ENCODE peak calls at places on chromosomes 16 and 17, in four cellular contexts. G, S, Z and H are unnamed samples.

GRCh38 chr16:85309656-85310587 is 197.7 kb upstream of the CIBAR2 start:
- DNase-seq in G (no peak), Z (no peak), S (peak; percentile 81), H (peak; percentile 86)

GRCh38 chr17:9487406-9487805 is 88.2 kb downstream of the STX8 start:
- DNase-seq in S (no peak), Z (no peak), G (no peak), H (no peak)

GRCh38 chr17:77312786-77313599 is 172.2 kb downstream of the SEC14L1 start:
- DNase-seq in Z (no peak), S (no peak), G (no peak), H (peak; percentile 63)

GRCh38 chr17:45305532-45306087 is 11.2 kb downstream of the MAP3K14 start:
- DNase-seq in G (no peak), Z (no peak), S (no peak), H (no peak)

GRCh38 chr17:50117202-50118040 is 12.5 kb downstream of the SAMD14 start:
- DNase-seq in Z (peak; percentile 90), G (no peak), S (peak; percentile 97), H (peak; percentile 93)

GRCh38 chr16:59201160-59201559 is 467.0 kb upstream of the GOT2 start:
- DNase-seq in G (no peak), Z (no peak), S (no peak), H (no peak)

GRCh38 chr16:48126801-48127644 is 28.8 kb downstream of the ABCC12 start:
- DNase-seq in S (peak; percentile 58), Z (peak; percentile 5), G (no peak), H (no peak)

GRCh38 chr17:78372811-78373210 is 5.6 kb upstream of the PGS1 start:
- DNase-seq in S (peak; percentile 56), Z (no peak), G (no peak), H (no peak)

GRCh38 chr16:50593410-50594139 is 45.4 kb downstream of the NKD1 start:
- DNase-seq in S (peak; percentile 88), Z (peak; percentile 70), G (no peak), H (peak; percentile 92)

GRCh38 chr17:28563475-28563874 is 7.8 kb downstream of the PIGS start:
- DNase-seq in Z (peak; percentile 74), S (no peak), G (no peak), H (no peak)

GRCh38 chr17:80018917-80019651 is 16.6 kb downstream of the TBC1D16 start:
- DNase-seq in Z (no peak), G (no peak), S (no peak), H (no peak)

GRCh38 chr17:61461967-61462733 is 9.9 kb downstream of the TBX4 start:
- DNase-seq in G (no peak), S (peak; percentile 82), Z (no peak), H (peak; percentile 77)

GRCh38 chr17:61459968-61460718 is 7.9 kb downstream of the TBX4 start:
- DNase-seq in G (no peak), S (peak; percentile 40), Z (no peak), H (no peak)

GRCh38 chr17:61462734-61463067 is 10.5 kb downstream of the TBX4 start:
- DNase-seq in G (no peak), Z (no peak), S (no peak), H (no peak)

GRCh38 chr17:61460796-61461585 is 8.8 kb downstream of the TBX4 start:
- DNase-seq in S (peak; percentile 66), G (no peak), Z (no peak), H (no peak)

DNA sequence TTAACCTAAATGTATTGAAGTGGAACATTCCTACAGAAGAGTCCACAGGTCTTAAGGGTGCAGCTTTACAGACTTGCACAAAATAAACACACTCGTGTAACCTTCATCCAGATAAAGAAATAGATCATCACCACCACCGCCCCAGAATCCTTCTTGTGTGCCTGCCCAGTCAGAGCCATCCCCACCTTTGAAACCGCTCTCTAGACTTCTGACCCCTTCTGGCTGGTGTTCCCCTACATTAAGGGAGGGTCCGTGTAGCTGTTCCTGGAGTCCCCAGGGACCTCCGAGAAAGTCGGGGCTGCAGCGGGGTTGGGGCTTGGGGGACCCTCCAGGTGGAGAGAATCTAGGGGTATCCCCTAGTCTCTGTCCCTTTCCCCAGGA is 9.4 kb downstream of the TBX4 start:
- DNase-seq in G (no peak), Z (no peak), S (no peak), H (peak; percentile 69)
- H3K27me3 ChIP-seq in G (peaks cover 14% of the 10 kb centered on the region), Z (peaks cover 71% of the 10 kb centered on the region), S (peaks cover 100% of the 10 kb centered on the region), H (peaks cover 99% of the 10 kb centered on the region)

GRCh38 chr17:7438050-7438614 is 1.2 kb upstream of the FGF11 start:
- DNase-seq in G (no peak), Z (peak; percentile 84), S (peak; percentile 93), H (peak; percentile 92)
- H3K4me3 ChIP-seq in G (peak overlapping the region; percentile 45), Z (peak overlapping the region; percentile 64), S (peak overlapping the region; percentile 91), H (peak overlapping the region; percentile 74)

GRCh38 chr17:37543527-37544122 is 53.9 kb downstream of the DUSP14 start:
- DNase-seq in S (no peak), G (no peak), Z (no peak), H (no peak)

GRCh38 chr17:37535906-37536305 is 46.2 kb downstream of the DUSP14 start:
- DNase-seq in S (no peak), G (no peak), Z (no peak), H (no peak)

GRCh38 chr17:37541880-37542675 is 52.4 kb downstream of the DUSP14 start:
- DNase-seq in G (no peak), Z (no peak), S (no peak), H (peak; percentile 45)

DNA sequence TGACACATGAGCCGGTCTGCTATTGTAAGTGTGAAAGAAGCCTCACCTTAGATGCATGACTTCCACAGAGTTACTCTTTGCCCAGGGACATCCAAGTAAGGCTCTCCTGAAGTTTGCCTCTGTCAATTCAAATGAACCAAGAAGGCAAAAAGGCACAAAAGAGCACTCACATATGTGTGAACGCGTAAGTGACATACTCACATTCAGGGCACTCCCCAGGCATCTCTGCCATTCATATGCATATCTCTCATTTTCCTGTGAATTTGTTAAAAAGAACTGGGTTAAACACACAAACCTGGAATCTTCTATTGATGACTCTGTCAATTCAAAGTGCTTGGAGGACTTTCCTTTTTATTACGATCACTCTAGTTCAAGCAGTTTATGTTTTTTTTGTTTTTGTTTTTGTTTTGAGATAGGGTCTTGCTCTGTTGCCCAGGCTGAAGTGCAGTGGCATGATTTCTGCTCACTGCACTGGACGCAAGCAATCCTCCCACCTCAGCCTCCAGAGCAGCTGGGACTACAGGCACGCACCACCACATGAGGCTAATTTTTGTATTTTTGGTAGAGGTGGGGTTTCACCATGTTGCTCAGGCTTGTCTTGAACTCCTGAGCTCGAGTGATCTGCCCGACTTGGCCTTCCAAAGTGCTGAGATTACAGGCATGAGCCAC is 49.4 kb downstream of the DUSP14 start:
- DNase-seq in S (no peak), Z (no peak), G (no peak), H (no peak)
- H3K27me3 ChIP-seq in S (no peaks in the 10 kb centered on the region), Z (no peaks in the 10 kb centered on the region), G (no peaks in the 10 kb centered on the region), H (no peaks in the 10 kb centered on the region)

GRCh38 chr16:52852978-52853377 is 199.7 kb downstream of the CHD9NB start:
- DNase-seq in S (no peak), Z (no peak), G (no peak), H (no peak)
- H3K4me3 ChIP-seq in S (no peak overlapping the region), Z (no peak overlapping the region), G (no peak overlapping the region), H (no peak overlapping the region)